ENCODE peak calls at places on chromosomes 16 and 17, in seven cellular contexts. One of them, this sample, is unnamed. For H3K4me1, the result is how much of the 10 kb centered on the place peaks cover.

GRCh38 chr17:51869387-51869786 is 289.1 kb downstream of the CA10 start:
- DNase-seq in astrocyte: no peak
- DNase-seq in PC-9: no peak
- DNase-seq in pancreas: no peak
- DNase-seq in lower lobe of right lung: no peak
- DNase-seq in adrenal gland: no peak
- DNase-seq in heart left ventricle: no peak
- DNase-seq in this sample: no peak

GRCh38 chr17:6303664-6304063 is 131.3 kb downstream of the AIPL1 start:
- DNase-seq in pancreas: no peak
- DNase-seq in adrenal gland: no peak
- DNase-seq in astrocyte: peak
- DNase-seq in lower lobe of right lung: no peak
- DNase-seq in PC-9: no peak
- DNase-seq in heart left ventricle: no peak
- DNase-seq in this sample: peak

GRCh38 chr16:3029499-3030127 is 5.8 kb downstream of the THOC6 start:
- DNase-seq in lower lobe of right lung: no peak
- DNase-seq in PC-9: no peak
- DNase-seq in pancreas: no peak
- DNase-seq in adrenal gland: no peak
- DNase-seq in astrocyte: no peak
- DNase-seq in heart left ventricle: no peak
- DNase-seq in this sample: no peak

GRCh38 chr16:59088401-59088800 is 354.3 kb upstream of the GOT2 start:
- DNase-seq in PC-9: no peak
- DNase-seq in lower lobe of right lung: no peak
- DNase-seq in pancreas: no peak
- DNase-seq in adrenal gland: no peak
- DNase-seq in heart left ventricle: no peak
- DNase-seq in astrocyte: no peak
- DNase-seq in this sample: no peak

GRCh38 chr16:24986512-24987303 is 28.5 kb downstream of the ARHGAP17 start:
- DNase-seq in PC-9: peak
- DNase-seq in lower lobe of right lung: no peak
- DNase-seq in heart left ventricle: peak
- DNase-seq in astrocyte: peak
- DNase-seq in pancreas: no peak
- DNase-seq in adrenal gland: peak
- DNase-seq in this sample: peak

GRCh38 chr17:956905-957304 is 22.7 kb downstream of the NXN start:
- DNase-seq in astrocyte: no peak
- DNase-seq in pancreas: no peak
- DNase-seq in PC-9: peak
- DNase-seq in adrenal gland: no peak
- DNase-seq in lower lobe of right lung: no peak
- DNase-seq in heart left ventricle: no peak
- DNase-seq in this sample: no peak

GRCh38 chr16:70493863-70494770 is 29.2 kb downstream of the COG4 start:
- DNase-seq in adrenal gland: no peak
- DNase-seq in astrocyte: no peak
- DNase-seq in pancreas: no peak
- DNase-seq in PC-9: no peak
- DNase-seq in lower lobe of right lung: no peak
- DNase-seq in heart left ventricle: no peak
- DNase-seq in this sample: no peak

GRCh38 chr17:81903896-81904599 is 2.0 kb downstream of the NPB start:
- DNase-seq in lower lobe of right lung: no peak
- DNase-seq in pancreas: no peak
- DNase-seq in PC-9: no peak
- DNase-seq in adrenal gland: no peak
- DNase-seq in astrocyte: no peak
- DNase-seq in heart left ventricle: no peak
- DNase-seq in this sample: no peak

GRCh38 chr16:86880316-86881117 is 302.2 kb downstream of the FOXL1 start:
- DNase-seq in heart left ventricle: no peak
- DNase-seq in pancreas: no peak
- DNase-seq in astrocyte: peak
- DNase-seq in PC-9: no peak
- DNase-seq in lower lobe of right lung: no peak
- DNase-seq in adrenal gland: no peak
- DNase-seq in this sample: no peak

GRCh38 chr17:21125862-21126261 is 902 bp upstream of the DHRS7B start:
- DNase-seq in pancreas: no peak
- DNase-seq in heart left ventricle: no peak
- DNase-seq in astrocyte: no peak
- DNase-seq in lower lobe of right lung: no peak
- DNase-seq in adrenal gland: no peak
- DNase-seq in PC-9: no peak
- DNase-seq in this sample: no peak

GRCh38 chr16:25707982-25708583 is 16.3 kb downstream of the HS3ST4 start:
- DNase-seq in heart left ventricle: no peak
- DNase-seq in lower lobe of right lung: no peak
- DNase-seq in astrocyte: no peak
- DNase-seq in PC-9: no peak
- DNase-seq in adrenal gland: no peak
- DNase-seq in pancreas: peak
- DNase-seq in this sample: no peak

GRCh38 chr17:79623786-79624657 is 13.2 kb upstream of the RBFOX3 start:
- DNase-seq in PC-9: no peak
- DNase-seq in pancreas: no peak
- DNase-seq in adrenal gland: peak
- DNase-seq in heart left ventricle: peak
- DNase-seq in lower lobe of right lung: peak
- DNase-seq in astrocyte: no peak
- DNase-seq in this sample: peak

GRCh38 chr16:5615868-5616642 is 518.5 kb upstream of the EEF2KMT start:
- DNase-seq in pancreas: peak
- DNase-seq in heart left ventricle: peak
- DNase-seq in PC-9: no peak
- DNase-seq in adrenal gland: peak
- DNase-seq in astrocyte: no peak
- DNase-seq in lower lobe of right lung: peak
- DNase-seq in this sample: peak

GRCh38 chr17:13864551-13864950 is 204.8 kb upstream of the COX10 start:
- DNase-seq in astrocyte: peak
- DNase-seq in lower lobe of right lung: no peak
- DNase-seq in heart left ventricle: no peak
- DNase-seq in adrenal gland: no peak
- DNase-seq in pancreas: no peak
- DNase-seq in PC-9: no peak
- DNase-seq in this sample: no peak

GRCh38 chr16:685967-686366 is 1.8 kb upstream of the JMJD8 start:
- DNase-seq in adrenal gland: peak
- DNase-seq in PC-9: no peak
- DNase-seq in pancreas: peak
- DNase-seq in heart left ventricle: no peak
- DNase-seq in astrocyte: no peak
- DNase-seq in lower lobe of right lung: peak
- DNase-seq in this sample: no peak
- TF ChIP-seq CTCF in adrenal gland: peak
- TF ChIP-seq CTCF in PC-9: peak
- TF ChIP-seq CTCF in pancreas: no peak
- TF ChIP-seq CTCF in heart left ventricle: peak
- TF ChIP-seq CTCF in astrocyte: peak
- TF ChIP-seq CTCF in lower lobe of right lung: peak
- TF ChIP-seq CTCF in this sample: peak

GRCh38 chr16:50422926-50423325 is 54.1 kb upstream of the BRD7 start:
- DNase-seq in heart left ventricle: no peak
- DNase-seq in astrocyte: no peak
- DNase-seq in adrenal gland: no peak
- DNase-seq in lower lobe of right lung: no peak
- DNase-seq in PC-9: no peak
- DNase-seq in pancreas: no peak
- DNase-seq in this sample: no peak
- H3K4me1 ChIP-seq in heart left ventricle: under half
- H3K4me1 ChIP-seq in astrocyte: under half
- H3K4me1 ChIP-seq in adrenal gland: under half
- H3K4me1 ChIP-seq in lower lobe of right lung: under half
- H3K4me1 ChIP-seq in PC-9: under half
- H3K4me1 ChIP-seq in pancreas: under half
- H3K4me1 ChIP-seq in this sample: under half

GRCh38 chr17:75524971-75525805 is at the start of gene LLGL2:
- DNase-seq in PC-9: peak
- DNase-seq in astrocyte: no peak
- DNase-seq in lower lobe of right lung: peak
- DNase-seq in heart left ventricle: peak
- DNase-seq in adrenal gland: peak
- DNase-seq in pancreas: peak
- DNase-seq in this sample: peak
- TF ChIP-seq CTCF in PC-9: peak
- TF ChIP-seq CTCF in astrocyte: no peak
- TF ChIP-seq CTCF in lower lobe of right lung: peak
- TF ChIP-seq CTCF in heart left ventricle: peak
- TF ChIP-seq CTCF in adrenal gland: peak
- TF ChIP-seq CTCF in pancreas: peak
- TF ChIP-seq CTCF in this sample: peak

GRCh38 chr16:49826515-49826914 is 29.4 kb downstream of the ZNF423 start:
- DNase-seq in adrenal gland: no peak
- DNase-seq in pancreas: no peak
- DNase-seq in lower lobe of right lung: no peak
- DNase-seq in heart left ventricle: no peak
- DNase-seq in astrocyte: no peak
- DNase-seq in PC-9: no peak
- DNase-seq in this sample: no peak
- H3K4me1 ChIP-seq in adrenal gland: under half
- H3K4me1 ChIP-seq in pancreas: under half
- H3K4me1 ChIP-seq in lower lobe of right lung: half or more
- H3K4me1 ChIP-seq in heart left ventricle: under half
- H3K4me1 ChIP-seq in astrocyte: under half
- H3K4me1 ChIP-seq in PC-9: under half
- H3K4me1 ChIP-seq in this sample: half or more

GRCh38 chr17:17888821-17889220 is 52.0 kb upstream of the SREBF1 start:
- DNase-seq in lower lobe of right lung: no peak
- DNase-seq in pancreas: no peak
- DNase-seq in astrocyte: no peak
- DNase-seq in heart left ventricle: no peak
- DNase-seq in PC-9: no peak
- DNase-seq in adrenal gland: no peak
- DNase-seq in this sample: no peak
- TF ChIP-seq CTCF in lower lobe of right lung: no peak
- TF ChIP-seq CTCF in pancreas: no peak
- TF ChIP-seq CTCF in astrocyte: peak
- TF ChIP-seq CTCF in heart left ventricle: no peak
- TF ChIP-seq CTCF in PC-9: no peak
- TF ChIP-seq CTCF in adrenal gland: no peak
- TF ChIP-seq CTCF in this sample: no peak

DNA sequence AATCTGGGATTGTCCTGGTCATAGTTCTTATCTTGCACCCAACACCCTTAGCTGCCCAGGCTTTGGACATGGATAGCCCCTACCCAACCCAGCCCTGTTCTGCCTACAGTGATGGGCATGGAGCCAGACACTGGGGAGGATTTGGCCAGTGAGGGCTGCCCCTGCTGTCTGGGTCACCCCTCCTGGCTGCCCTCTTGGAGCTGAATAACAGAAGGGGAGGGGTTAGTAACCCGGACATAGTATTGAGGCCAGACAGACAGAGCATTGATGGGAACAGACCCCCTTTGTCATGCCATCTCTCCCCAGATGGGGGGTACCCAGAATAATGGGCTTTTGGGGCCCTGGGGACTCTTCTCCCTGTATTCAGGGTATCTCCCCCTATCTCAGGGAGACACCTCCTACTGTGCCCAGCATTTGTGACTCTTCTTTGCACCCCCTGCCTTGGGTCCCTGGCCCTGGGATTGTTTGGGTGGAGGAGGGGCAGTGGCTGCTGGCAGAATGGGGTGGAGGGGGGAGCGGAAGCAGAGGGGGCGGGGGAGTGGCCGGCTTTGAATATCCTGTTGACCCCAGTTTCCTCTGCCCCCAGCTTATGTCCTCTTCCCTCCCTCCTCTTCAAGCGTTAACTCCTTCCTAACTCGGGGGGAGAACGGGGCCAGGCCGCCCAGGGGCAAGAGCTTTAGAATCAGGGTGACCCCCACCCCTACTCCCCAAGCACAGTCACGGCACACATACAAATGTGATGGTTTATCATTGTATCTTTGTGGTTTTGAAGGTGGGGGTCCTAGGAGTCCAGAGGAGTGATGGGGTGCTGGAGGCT is 17.0 kb downstream of the GJD3 start:
- DNase-seq in heart left ventricle: peak
- DNase-seq in PC-9: no peak
- DNase-seq in pancreas: no peak
- DNase-seq in adrenal gland: peak
- DNase-seq in lower lobe of right lung: no peak
- DNase-seq in astrocyte: no peak
- DNase-seq in this sample: no peak
- H3K4me1 ChIP-seq in heart left ventricle: under half
- H3K4me1 ChIP-seq in PC-9: under half
- H3K4me1 ChIP-seq in pancreas: half or more
- H3K4me1 ChIP-seq in adrenal gland: half or more
- H3K4me1 ChIP-seq in lower lobe of right lung: half or more
- H3K4me1 ChIP-seq in astrocyte: half or more
- H3K4me1 ChIP-seq in this sample: half or more

GRCh38 chr17:60229189-60229802 is 79.5 kb downstream of the CA4 start:
- DNase-seq in lower lobe of right lung: no peak
- DNase-seq in pancreas: no peak
- DNase-seq in PC-9: no peak
- DNase-seq in astrocyte: no peak
- DNase-seq in adrenal gland: no peak
- DNase-seq in heart left ventricle: no peak
- DNase-seq in this sample: no peak
- TF ChIP-seq CTCF in lower lobe of right lung: no peak
- TF ChIP-seq CTCF in pancreas: no peak
- TF ChIP-seq CTCF in PC-9: no peak
- TF ChIP-seq CTCF in astrocyte: peak
- TF ChIP-seq CTCF in adrenal gland: no peak
- TF ChIP-seq CTCF in heart left ventricle: no peak
- TF ChIP-seq CTCF in this sample: no peak

DNA sequence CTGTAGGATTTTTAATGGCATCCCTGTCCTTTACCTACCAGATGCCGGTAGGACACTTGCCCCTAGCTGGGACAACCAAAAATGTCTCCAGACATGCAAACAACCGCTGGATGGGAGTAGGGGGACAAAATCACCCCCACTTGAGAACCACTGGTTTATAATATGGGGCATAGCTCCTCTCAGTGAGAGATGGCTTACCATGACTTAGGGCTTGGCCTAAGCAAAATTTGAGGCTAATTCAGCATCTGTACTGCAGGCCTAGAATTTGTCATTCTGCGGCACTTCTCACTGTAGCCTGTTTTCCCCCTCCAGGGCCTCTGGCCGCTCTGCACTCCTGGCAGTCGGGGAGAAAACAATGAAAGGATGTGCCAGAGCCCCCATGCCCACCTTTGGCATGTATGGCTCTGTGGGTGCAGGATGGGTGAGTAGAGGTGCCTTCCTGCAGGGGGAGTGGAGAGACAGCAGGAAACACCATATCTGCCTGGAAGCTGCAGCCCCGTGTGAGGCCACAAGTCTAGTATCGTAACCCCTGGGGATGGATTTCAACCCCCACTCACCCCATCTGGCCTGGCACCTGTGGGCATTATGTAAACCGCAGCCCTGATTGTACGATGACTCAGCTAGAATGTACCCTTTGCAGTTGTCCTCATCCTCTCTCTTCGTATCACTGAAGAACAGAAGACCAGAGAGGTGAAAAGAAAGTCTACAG is 268.1 kb downstream of the SOX9 start:
- DNase-seq in pancreas: no peak
- DNase-seq in lower lobe of right lung: no peak
- DNase-seq in adrenal gland: no peak
- DNase-seq in astrocyte: no peak
- DNase-seq in heart left ventricle: no peak
- DNase-seq in PC-9: peak
- DNase-seq in this sample: no peak
- H3K4me1 ChIP-seq in pancreas: under half
- H3K4me1 ChIP-seq in lower lobe of right lung: under half
- H3K4me1 ChIP-seq in adrenal gland: under half
- H3K4me1 ChIP-seq in astrocyte: half or more
- H3K4me1 ChIP-seq in heart left ventricle: under half
- H3K4me1 ChIP-seq in PC-9: half or more
- H3K4me1 ChIP-seq in this sample: under half

This sample was measured in left ventricle myocardium inferior.